ENCODE peak calls at places on chromosomes 1 and 21, in ten cellular contexts. One of them, this sample, is unnamed.

GRCh38 chr21:46099476-46099875 is 1.6 kb downstream of the COL6A2 start:
- DNase-seq in spleen: peak; percentile 75
- DNase-seq in AG04450: no peak
- DNase-seq in psoas muscle: peak; percentile 46
- DNase-seq in H9: peak; percentile 62
- DNase-seq in endothelial cell: peak; percentile 19
- DNase-seq in mesothelial cell of epicardium: no peak
- DNase-seq in Peyer's patch: peak; percentile 54
- DNase-seq in coronary artery: peak; percentile 77
- DNase-seq in upper lobe of right lung: peak; percentile 65
- DNase-seq in this sample: peak; percentile 75

GRCh38 chr21:43300496-43301423 is 126.2 kb downstream of the SIK1 start:
- DNase-seq in Peyer's patch: no peak
- DNase-seq in coronary artery: no peak
- DNase-seq in endothelial cell: no peak
- DNase-seq in AG04450: no peak
- DNase-seq in psoas muscle: peak; percentile 25
- DNase-seq in H9: no peak
- DNase-seq in mesothelial cell of epicardium: no peak
- DNase-seq in upper lobe of right lung: peak; percentile 52
- DNase-seq in spleen: peak; percentile 70
- DNase-seq in this sample: peak; percentile 86

GRCh38 chr1:37177230-37177864 is 143.0 kb upstream of the GRIK3 start:
- DNase-seq in coronary artery: no peak
- DNase-seq in Peyer's patch: peak; percentile 52
- DNase-seq in psoas muscle: no peak
- DNase-seq in upper lobe of right lung: no peak
- DNase-seq in AG04450: no peak
- DNase-seq in endothelial cell: peak; percentile 54
- DNase-seq in H9: peak; percentile 84
- DNase-seq in spleen: no peak
- DNase-seq in mesothelial cell of epicardium: no peak
- DNase-seq in this sample: no peak

GRCh38 chr1:24714859-24715520 is 30.3 kb upstream of the CLIC4 start:
- DNase-seq in coronary artery: no peak
- DNase-seq in endothelial cell: no peak
- DNase-seq in mesothelial cell of epicardium: no peak
- DNase-seq in spleen: no peak
- DNase-seq in AG04450: no peak
- DNase-seq in upper lobe of right lung: no peak
- DNase-seq in H9: no peak
- DNase-seq in psoas muscle: no peak
- DNase-seq in Peyer's patch: no peak
- DNase-seq in this sample: no peak

GRCh38 chr1:203911806-203912205 is 50.4 kb downstream of the SNRPE start:
- DNase-seq in mesothelial cell of epicardium: no peak
- DNase-seq in AG04450: no peak
- DNase-seq in coronary artery: no peak
- DNase-seq in endothelial cell: no peak
- DNase-seq in H9: no peak
- DNase-seq in spleen: no peak
- DNase-seq in Peyer's patch: no peak
- DNase-seq in psoas muscle: no peak
- DNase-seq in upper lobe of right lung: no peak
- DNase-seq in this sample: no peak

GRCh38 chr1:2921970-2922686 is 99.1 kb upstream of the ACTRT2 start:
- DNase-seq in mesothelial cell of epicardium: no peak
- DNase-seq in upper lobe of right lung: no peak
- DNase-seq in psoas muscle: no peak
- DNase-seq in AG04450: no peak
- DNase-seq in coronary artery: no peak
- DNase-seq in Peyer's patch: no peak
- DNase-seq in endothelial cell: no peak
- DNase-seq in spleen: no peak
- DNase-seq in H9: no peak
- DNase-seq in this sample: no peak

GRCh38 chr1:219726480-219727272 is 113.8 kb upstream of the ZC3H11B start:
- DNase-seq in H9: no peak
- DNase-seq in spleen: no peak
- DNase-seq in mesothelial cell of epicardium: no peak
- DNase-seq in upper lobe of right lung: no peak
- DNase-seq in AG04450: no peak
- DNase-seq in Peyer's patch: no peak
- DNase-seq in endothelial cell: no peak
- DNase-seq in psoas muscle: no peak
- DNase-seq in coronary artery: no peak
- DNase-seq in this sample: no peak

GRCh38 chr1:183048087-183049085 is 25.2 kb downstream of the LAMC1 start:
- DNase-seq in H9: no peak
- DNase-seq in mesothelial cell of epicardium: no peak
- DNase-seq in AG04450: no peak
- DNase-seq in endothelial cell: no peak
- DNase-seq in spleen: no peak
- DNase-seq in psoas muscle: no peak
- DNase-seq in upper lobe of right lung: no peak
- DNase-seq in Peyer's patch: no peak
- DNase-seq in coronary artery: no peak
- DNase-seq in this sample: no peak

GRCh38 chr21:33848252-33848953 is 67.2 kb downstream of the ATP5PO start:
- DNase-seq in upper lobe of right lung: no peak
- DNase-seq in Peyer's patch: no peak
- DNase-seq in endothelial cell: no peak
- DNase-seq in AG04450: no peak
- DNase-seq in mesothelial cell of epicardium: no peak
- DNase-seq in spleen: no peak
- DNase-seq in psoas muscle: no peak
- DNase-seq in coronary artery: no peak
- DNase-seq in H9: no peak
- DNase-seq in this sample: peak; percentile 47

GRCh38 chr1:2269922-2270259 is 41.8 kb downstream of the SKI start:
- DNase-seq in mesothelial cell of epicardium: no peak
- DNase-seq in endothelial cell: no peak
- DNase-seq in AG04450: no peak
- DNase-seq in upper lobe of right lung: no peak
- DNase-seq in spleen: no peak
- DNase-seq in coronary artery: no peak
- DNase-seq in H9: no peak
- DNase-seq in Peyer's patch: no peak
- DNase-seq in psoas muscle: peak; percentile 9
- DNase-seq in this sample: no peak

GRCh38 chr1:221101792-221102191 is 222.5 kb downstream of the HLX start:
- DNase-seq in coronary artery: no peak
- DNase-seq in endothelial cell: no peak
- DNase-seq in spleen: no peak
- DNase-seq in mesothelial cell of epicardium: no peak
- DNase-seq in psoas muscle: no peak
- DNase-seq in AG04450: no peak
- DNase-seq in Peyer's patch: no peak
- DNase-seq in upper lobe of right lung: no peak
- DNase-seq in H9: no peak
- DNase-seq in this sample: no peak

GRCh38 chr1:221100196-221100950 is 221.1 kb downstream of the HLX start:
- DNase-seq in coronary artery: no peak
- DNase-seq in Peyer's patch: no peak
- DNase-seq in endothelial cell: no peak
- DNase-seq in H9: no peak
- DNase-seq in psoas muscle: no peak
- DNase-seq in spleen: no peak
- DNase-seq in AG04450: no peak
- DNase-seq in mesothelial cell of epicardium: no peak
- DNase-seq in upper lobe of right lung: no peak
- DNase-seq in this sample: no peak

GRCh38 chr1:221104596-221104995 is 225.4 kb downstream of the HLX start:
- DNase-seq in H9: no peak
- DNase-seq in psoas muscle: no peak
- DNase-seq in AG04450: no peak
- DNase-seq in mesothelial cell of epicardium: no peak
- DNase-seq in upper lobe of right lung: no peak
- DNase-seq in coronary artery: no peak
- DNase-seq in endothelial cell: no peak
- DNase-seq in spleen: no peak
- DNase-seq in Peyer's patch: no peak
- DNase-seq in this sample: no peak

GRCh38 chr1:221099747-221100146 is 220.5 kb downstream of the HLX start:
- DNase-seq in endothelial cell: no peak
- DNase-seq in H9: no peak
- DNase-seq in upper lobe of right lung: no peak
- DNase-seq in mesothelial cell of epicardium: no peak
- DNase-seq in coronary artery: no peak
- DNase-seq in spleen: no peak
- DNase-seq in AG04450: no peak
- DNase-seq in psoas muscle: no peak
- DNase-seq in Peyer's patch: no peak
- DNase-seq in this sample: no peak

GRCh38 chr1:221102206-221102605 is 223.0 kb downstream of the HLX start:
- DNase-seq in psoas muscle: no peak
- DNase-seq in mesothelial cell of epicardium: no peak
- DNase-seq in endothelial cell: no peak
- DNase-seq in Peyer's patch: no peak
- DNase-seq in coronary artery: no peak
- DNase-seq in AG04450: no peak
- DNase-seq in upper lobe of right lung: no peak
- DNase-seq in spleen: no peak
- DNase-seq in H9: no peak
- DNase-seq in this sample: no peak
- TF ChIP-seq CTCF in psoas muscle: no peak
- TF ChIP-seq CTCF in mesothelial cell of epicardium: no peak
- TF ChIP-seq CTCF in endothelial cell: no peak
- TF ChIP-seq CTCF in Peyer's patch: no peak
- TF ChIP-seq CTCF in coronary artery: no peak
- TF ChIP-seq CTCF in AG04450: no peak
- TF ChIP-seq CTCF in upper lobe of right lung: no peak
- TF ChIP-seq CTCF in spleen: no peak
- TF ChIP-seq CTCF in H9: no peak
- TF ChIP-seq CTCF in this sample: no peak

GRCh38 chr1:15080328-15081033 is 73.1 kb upstream of the TMEM51 start:
- DNase-seq in Peyer's patch: no peak
- DNase-seq in spleen: no peak
- DNase-seq in mesothelial cell of epicardium: no peak
- DNase-seq in endothelial cell: no peak
- DNase-seq in AG04450: no peak
- DNase-seq in H9: no peak
- DNase-seq in coronary artery: no peak
- DNase-seq in upper lobe of right lung: no peak
- DNase-seq in psoas muscle: no peak
- DNase-seq in this sample: no peak
- TF ChIP-seq CTCF in Peyer's patch: no peak
- TF ChIP-seq CTCF in spleen: no peak
- TF ChIP-seq CTCF in mesothelial cell of epicardium: no peak
- TF ChIP-seq CTCF in endothelial cell: no peak
- TF ChIP-seq CTCF in AG04450: no peak
- TF ChIP-seq CTCF in H9: no peak
- TF ChIP-seq CTCF in coronary artery: no peak
- TF ChIP-seq CTCF in upper lobe of right lung: no peak
- TF ChIP-seq CTCF in psoas muscle: no peak
- TF ChIP-seq CTCF in this sample: no peak

DNA sequence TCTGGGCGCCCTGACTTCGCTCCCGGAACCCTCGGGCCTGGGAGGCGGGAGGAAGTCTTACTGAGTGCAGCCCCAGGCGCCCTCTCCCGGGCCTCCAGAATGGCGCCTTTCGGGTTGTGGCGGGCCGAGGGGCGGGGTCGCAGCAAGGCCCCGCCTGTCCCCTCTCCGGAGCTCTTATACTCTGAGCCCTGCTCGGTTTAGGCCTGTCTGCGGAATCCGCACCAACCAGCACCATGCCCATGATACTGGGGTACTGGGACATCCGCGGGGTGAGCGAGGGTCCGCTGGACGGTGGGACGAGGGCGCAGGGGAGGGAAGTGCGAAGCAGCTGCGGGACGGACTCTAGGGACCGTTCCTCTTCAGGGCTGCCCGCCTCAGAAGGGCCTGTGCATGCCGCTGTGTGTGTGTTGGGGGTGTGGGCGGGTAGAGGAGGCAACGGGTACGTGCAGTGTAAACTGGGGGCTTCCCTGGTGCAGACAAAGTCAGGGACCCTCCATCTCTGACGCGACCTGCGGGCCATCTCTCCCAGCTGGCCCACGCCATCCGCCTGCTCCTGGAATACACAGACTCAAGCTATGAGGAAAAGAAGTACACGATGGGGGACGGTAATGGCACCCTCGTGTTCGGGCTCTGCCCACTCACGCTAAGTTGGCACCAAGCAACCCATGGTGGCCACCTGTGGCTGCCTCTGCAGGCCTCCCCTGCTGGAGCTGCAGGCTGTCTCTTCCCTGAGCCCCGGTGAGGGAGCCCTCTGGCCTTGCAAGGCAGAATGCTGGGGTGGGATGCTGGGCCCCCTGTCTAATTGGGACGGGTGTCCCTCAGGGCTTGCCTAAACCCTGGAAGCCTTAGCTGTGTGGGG is at the start of gene GSTM1:
- DNase-seq in endothelial cell: no peak
- DNase-seq in spleen: peak; percentile 93
- DNase-seq in AG04450: no peak
- DNase-seq in mesothelial cell of epicardium: peak; percentile 44
- DNase-seq in coronary artery: peak; percentile 80
- DNase-seq in Peyer's patch: peak; percentile 92
- DNase-seq in H9: peak; percentile 79
- DNase-seq in psoas muscle: no peak
- DNase-seq in upper lobe of right lung: no peak
- DNase-seq in this sample: no peak
- TF ChIP-seq CTCF in endothelial cell: no peak
- TF ChIP-seq CTCF in spleen: peak; percentile 42
- TF ChIP-seq CTCF in AG04450: no peak
- TF ChIP-seq CTCF in mesothelial cell of epicardium: no peak
- TF ChIP-seq CTCF in coronary artery: no peak
- TF ChIP-seq CTCF in Peyer's patch: no peak
- TF ChIP-seq CTCF in H9: peak; percentile 40
- TF ChIP-seq CTCF in psoas muscle: peak; percentile 61
- TF ChIP-seq CTCF in upper lobe of right lung: no peak
- TF ChIP-seq CTCF in this sample: peak; percentile 68

GRCh38 chr1:209895709-209896108 is 42.3 kb upstream of the SYT14 start:
- DNase-seq in endothelial cell: no peak
- DNase-seq in psoas muscle: no peak
- DNase-seq in upper lobe of right lung: no peak
- DNase-seq in spleen: no peak
- DNase-seq in Peyer's patch: no peak
- DNase-seq in H9: no peak
- DNase-seq in coronary artery: no peak
- DNase-seq in mesothelial cell of epicardium: no peak
- DNase-seq in AG04450: no peak
- DNase-seq in this sample: no peak

GRCh38 chr1:209896346-209896745 is 41.7 kb upstream of the SYT14 start:
- DNase-seq in mesothelial cell of epicardium: no peak
- DNase-seq in spleen: no peak
- DNase-seq in upper lobe of right lung: no peak
- DNase-seq in H9: no peak
- DNase-seq in endothelial cell: no peak
- DNase-seq in AG04450: no peak
- DNase-seq in psoas muscle: no peak
- DNase-seq in Peyer's patch: no peak
- DNase-seq in coronary artery: no peak
- DNase-seq in this sample: no peak

GRCh38 chr1:209900734-209901133 is 37.3 kb upstream of the SYT14 start:
- DNase-seq in AG04450: no peak
- DNase-seq in Peyer's patch: no peak
- DNase-seq in coronary artery: no peak
- DNase-seq in H9: no peak
- DNase-seq in spleen: no peak
- DNase-seq in upper lobe of right lung: no peak
- DNase-seq in endothelial cell: no peak
- DNase-seq in psoas muscle: no peak
- DNase-seq in mesothelial cell of epicardium: no peak
- DNase-seq in this sample: no peak

GRCh38 chr1:209899948-209900347 is 38.1 kb upstream of the SYT14 start:
- DNase-seq in psoas muscle: no peak
- DNase-seq in H9: peak; percentile 73
- DNase-seq in upper lobe of right lung: no peak
- DNase-seq in coronary artery: no peak
- DNase-seq in Peyer's patch: no peak
- DNase-seq in mesothelial cell of epicardium: no peak
- DNase-seq in spleen: no peak
- DNase-seq in AG04450: no peak
- DNase-seq in endothelial cell: peak; percentile 21
- DNase-seq in this sample: no peak
- TF ChIP-seq CTCF in psoas muscle: no peak
- TF ChIP-seq CTCF in H9: peak; percentile 85
- TF ChIP-seq CTCF in upper lobe of right lung: no peak
- TF ChIP-seq CTCF in coronary artery: no peak
- TF ChIP-seq CTCF in Peyer's patch: no peak
- TF ChIP-seq CTCF in mesothelial cell of epicardium: no peak
- TF ChIP-seq CTCF in spleen: no peak
- TF ChIP-seq CTCF in AG04450: peak; percentile 28
- TF ChIP-seq CTCF in endothelial cell: peak; percentile 44
- TF ChIP-seq CTCF in this sample: peak; percentile 37